ENCODE peak calls at places on chromosomes 5 and 9, in eight cellular contexts. W is pancreas, J is fibroblast of mammary gland, E is HFF-Myc, C is MM.1S, S is GM23338, Q is IMR-90, M is GM12865. Y is an unnamed sample.
A peak's percentile ranks its signal among the peaks of the same experiment; 100 is the strongest.

GRCh38 chr9:34651876-34652602 is at the start of gene IL11RA:
- DNase-seq in W (peak; percentile 63), E (no peak), C (peak; percentile 41), J (peak; percentile 86), Q (peak; percentile 84), M (peak; percentile 76), S (peak; percentile 96), Y (peak; percentile 80)

GRCh38 chr5:154721476-154722058 is 33.6 kb upstream of the LARP1 start:
- DNase-seq in E (no peak), Q (no peak), S (peak; percentile 77), M (no peak), J (no peak), W (no peak), C (no peak), Y (no peak)

GRCh38 chr5:31935702-31936347 is 238.3 kb downstream of the GOLPH3 start:
- DNase-seq in C (no peak), W (peak; percentile 5), E (no peak), S (no peak), J (no peak), Q (no peak), M (no peak), Y (no peak)

GRCh38 chr9:108444400-108445358 is 411.1 kb downstream of the ACTL7B start:
- DNase-seq in C (no peak), S (no peak), J (peak; percentile 97), W (no peak), Q (peak; percentile 96), M (no peak), E (peak; percentile 95), Y (peak; percentile 86)

GRCh38 chr5:149217802-149218153 is 53.9 kb upstream of the AFAP1L1 start:
- DNase-seq in C (no peak), Q (no peak), W (no peak), J (no peak), E (no peak), M (no peak), S (no peak), Y (no peak)

GRCh38 chr9:3467593-3468219 is 58.1 kb downstream of the RFX3 start:
- DNase-seq in J (peak; percentile 72), C (peak; percentile 64), W (peak; percentile 9), M (peak; percentile 83), E (peak; percentile 39), S (peak; percentile 79), Q (peak; percentile 72), Y (peak; percentile 73)

GRCh38 chr9:73183917-73184861 is 32.5 kb downstream of the ANXA1 start:
- DNase-seq in M (peak; percentile 44), E (no peak), Q (peak; percentile 65), C (peak; percentile 56), S (peak; percentile 54), J (peak; percentile 73), W (no peak), Y (no peak)

GRCh38 chr5:109767184-109767995 is 77.7 kb downstream of the MAN2A1 start:
- DNase-seq in J (no peak), E (no peak), M (no peak), C (no peak), S (no peak), W (no peak), Q (no peak), Y (no peak)

GRCh38 chr5:1815071-1815786 is 14.0 kb downstream of the NDUFS6 start:
- DNase-seq in M (no peak), E (no peak), Q (no peak), S (no peak), W (no peak), C (no peak), J (no peak), Y (no peak)

GRCh38 chr9:130432362-130432761 is 12.4 kb upstream of the ASS1 start:
- DNase-seq in C (no peak), M (no peak), J (no peak), E (no peak), Q (no peak), S (no peak), W (no peak), Y (no peak)
- TF ChIP-seq CTCF in C (no peak), M (no peak), J (no peak), E (peak; percentile 33), Q (no peak), S (peak; percentile 13), W (no peak), Y (no peak)

GRCh38 chr5:178576591-178577351 is 13.4 kb downstream of the COL23A1 start:
- DNase-seq in S (peak; percentile 68), J (no peak), M (no peak), W (no peak), Q (no peak), C (no peak), E (no peak), Y (no peak)

GRCh38 chr5:178573216-178573615 is 17.0 kb downstream of the COL23A1 start:
- DNase-seq in C (no peak), S (no peak), W (no peak), Q (no peak), M (no peak), E (no peak), J (no peak), Y (no peak)

GRCh38 chr5:178580556-178580955 is 9.6 kb downstream of the COL23A1 start:
- DNase-seq in S (no peak), Q (no peak), W (no peak), M (no peak), J (no peak), E (no peak), C (no peak), Y (no peak)

GRCh38 chr5:178577944-178578343 is 12.2 kb downstream of the COL23A1 start:
- DNase-seq in S (no peak), E (no peak), W (no peak), M (no peak), J (no peak), Q (no peak), C (no peak), Y (no peak)

GRCh38 chr5:178577376-178577839 is 12.8 kb downstream of the COL23A1 start:
- DNase-seq in W (no peak), Q (no peak), J (no peak), E (no peak), M (no peak), C (no peak), S (peak; percentile 79), Y (no peak)
- H3K4me3 ChIP-seq in W (no peak overlapping the region), Q (no peak overlapping the region), J (no peak overlapping the region), E (no peak overlapping the region), M (no peak overlapping the region), C (no peak overlapping the region), S (peak overlapping the region; percentile 79), Y (no peak overlapping the region)

GRCh38 chr5:65924366-65925093 is 1.8 kb upstream of the ERBIN start:
- DNase-seq in M (no peak), C (no peak), E (no peak), W (no peak), J (no peak), S (peak; percentile 18), Q (no peak), Y (peak; percentile 8)

GRCh38 chr5:65926276-65926761 is at the start of gene ERBIN:
- DNase-seq in J (peak; percentile 78), S (peak; percentile 64), M (peak; percentile 82), Q (peak; percentile 82), E (peak; percentile 32), C (peak; percentile 53), W (peak; percentile 80), Y (peak; percentile 78)

GRCh38 chr5:65925094-65925600 is 1.2 kb upstream of the ERBIN start:
- DNase-seq in Q (peak; percentile 82), S (peak; percentile 68), C (peak; percentile 81), J (peak; percentile 71), E (peak; percentile 48), W (peak; percentile 62), M (peak; percentile 91), Y (peak; percentile 81)

GRCh38 chr5:65926893-65927292 is 518 bp downstream of the ERBIN start:
- DNase-seq in J (peak; percentile 8), W (no peak), M (peak; percentile 33), E (no peak), S (peak; percentile 20), C (peak; percentile 17), Q (no peak), Y (peak; percentile 8)

DNA sequence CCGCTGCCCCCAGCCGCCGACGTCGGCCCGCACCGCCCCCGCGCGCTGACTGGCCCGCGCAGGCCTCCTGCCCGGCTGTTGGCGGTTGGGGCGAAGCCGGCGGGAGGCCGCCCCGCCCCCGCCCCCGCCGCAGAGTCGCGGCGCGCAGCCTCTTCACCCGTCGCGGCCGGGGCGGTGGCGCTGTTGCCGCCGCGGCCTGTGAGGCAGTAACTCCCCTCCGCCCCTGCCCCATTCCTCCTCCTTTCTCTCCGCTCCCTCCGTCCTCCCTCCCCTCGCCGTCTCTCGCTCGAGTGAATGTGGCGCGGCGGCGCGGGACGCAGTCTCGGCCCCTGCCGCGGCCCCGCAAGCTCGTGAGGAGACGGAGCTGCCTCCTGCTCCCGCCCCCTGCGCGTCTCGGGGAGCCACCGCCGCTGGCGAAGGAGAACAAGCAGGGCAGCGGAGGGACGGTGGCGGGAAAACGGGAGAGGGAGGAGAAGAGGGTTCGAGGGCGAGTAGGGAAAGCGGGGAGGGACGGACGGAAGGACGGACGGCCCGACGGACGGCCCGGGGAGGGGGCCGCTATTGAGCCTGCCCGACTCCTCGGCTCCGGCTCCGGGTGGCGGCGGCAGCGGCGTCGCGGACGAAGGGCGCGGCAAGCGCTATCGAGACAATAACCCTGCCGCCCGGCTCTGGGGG is 637 bp upstream of the ERBIN start:
- DNase-seq in Q (peak; percentile 85), M (peak; percentile 92), C (peak; percentile 90), J (peak; percentile 72), E (peak; percentile 26), S (peak; percentile 94), W (peak; percentile 81), Y (peak; percentile 89)
- TF ChIP-seq CTCF in Q (peak; percentile 51), M (peak; percentile 39), C (peak; percentile 37), J (no peak), E (peak; percentile 13), S (peak; percentile 54), W (no peak), Y (peak; percentile 17)

DNA sequence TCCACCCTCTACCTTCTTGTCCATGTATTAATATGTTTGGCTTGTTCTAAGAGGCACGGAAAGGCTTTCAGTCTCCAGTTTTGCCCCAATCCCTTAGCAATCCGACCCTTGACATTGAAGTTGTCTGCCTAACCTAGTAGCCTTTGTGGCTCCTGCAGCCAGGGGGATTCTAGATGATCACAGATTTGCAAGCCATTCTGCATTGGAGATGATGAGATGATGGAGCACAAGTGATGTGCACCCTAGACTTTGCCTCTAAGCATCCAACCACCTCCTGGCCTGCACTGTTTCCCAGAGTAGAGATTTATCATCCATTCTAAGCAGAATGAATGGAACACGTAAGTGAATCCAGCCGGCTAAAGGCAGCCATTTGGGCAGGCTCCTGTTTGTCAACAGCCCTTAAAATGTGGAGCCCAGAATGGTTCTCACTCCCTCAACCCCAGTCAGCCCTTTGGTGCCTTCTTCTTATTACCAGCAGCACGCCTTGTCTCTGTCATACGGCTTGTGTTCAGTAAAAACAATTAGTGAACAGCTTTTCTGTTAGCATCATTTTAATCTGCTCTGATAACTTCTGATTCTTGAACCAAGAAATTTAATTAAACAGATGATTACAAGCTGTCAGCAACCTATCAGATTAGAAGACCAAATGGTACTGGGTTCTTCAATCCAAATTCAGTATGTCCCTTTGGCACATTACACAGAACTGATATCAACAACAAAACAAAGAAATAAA is 5.7 kb upstream of the TRAF1 start:
- DNase-seq in M (no peak), W (no peak), S (no peak), Q (no peak), C (no peak), J (no peak), E (no peak), Y (no peak)
- H3K4me3 ChIP-seq in M (peak overlapping the region; percentile 39), W (no peak overlapping the region), S (no peak overlapping the region), Q (no peak overlapping the region), C (peak overlapping the region; percentile 35), J (no peak overlapping the region), E (no peak overlapping the region), Y (no peak overlapping the region)

DNA sequence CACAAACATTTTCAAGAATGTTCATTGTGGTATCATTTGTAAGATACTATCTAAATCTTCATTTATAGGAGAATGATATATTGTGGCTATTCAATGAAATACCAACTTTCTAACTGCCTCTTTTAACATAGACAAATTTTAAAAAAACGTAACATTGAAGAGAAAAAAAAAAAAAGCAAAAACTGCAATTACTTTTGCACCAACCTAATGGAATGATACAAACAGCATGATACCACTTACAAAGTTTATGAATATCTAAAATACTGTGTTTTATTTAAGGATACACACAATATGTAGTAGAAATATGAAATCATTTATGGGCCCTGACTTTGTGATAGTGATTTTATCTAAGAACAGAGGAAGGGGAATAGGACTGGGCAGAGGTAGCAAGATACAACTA is 24.1 kb downstream of the PSMD5 start:
- DNase-seq in E (no peak), S (no peak), W (no peak), M (no peak), J (no peak), C (no peak), Q (no peak), Y (no peak)
- TF ChIP-seq CTCF in E (no peak), S (no peak), W (no peak), M (no peak), J (no peak), C (no peak), Q (no peak), Y (no peak)

Y was measured in astrocyte of the spinal cord.